ENCODE peak calls at places on chromosomes 7 and 10, in four cellular contexts. N, S, V and H are unnamed samples.

GRCh38 chr7:104371216-104371796 is 42.9 kb downstream of the LHFPL3 start:
- DNase-seq in N (no peak), S (no peak), V (no peak), H (no peak)

GRCh38 chr10:74189999-74190421 is 39.0 kb downstream of the ADK start:
- DNase-seq in N (no peak), S (peak), V (peak), H (peak)

GRCh38 chr10:62815373-62816111 is 624 bp downstream of the EGR2 start:
- DNase-seq in N (peak), S (no peak), V (peak), H (no peak)

GRCh38 chr7:96337519-96337918 is 15.6 kb upstream of the SLC25A13 start:
- DNase-seq in N (no peak), S (no peak), V (no peak), H (no peak)

GRCh38 chr7:136228185-136228584 is 251.0 kb upstream of the MTPN start:
- DNase-seq in N (no peak), S (no peak), V (no peak), H (no peak)

GRCh38 chr10:119197921-119198320 is 9.4 kb upstream of the GRK5 start:
- DNase-seq in N (no peak), S (no peak), V (no peak), H (no peak)

GRCh38 chr10:29146736-29147135 is 142.1 kb upstream of the LYZL1 start:
- DNase-seq in N (no peak), S (no peak), V (no peak), H (no peak)

GRCh38 chr7:74093671-74094223 is 10.1 kb downstream of the LIMK1 start:
- DNase-seq in N (no peak), S (no peak), V (no peak), H (no peak)

GRCh38 chr10:56359837-56360236 is 1.2 kb downstream of the ZWINT start:
- DNase-seq in N (no peak), S (no peak), V (no peak), H (no peak)

GRCh38 chr10:102504179-102504975 is 605 bp downstream of the SUFU start:
- DNase-seq in N (peak), S (peak), V (peak), H (no peak)

GRCh38 chr7:16347461-16348192 is 73.7 kb downstream of the CRPPA start:
- DNase-seq in N (no peak), S (peak), V (no peak), H (peak)

GRCh38 chr7:155166108-155166507 is 96.0 kb downstream of the HTR5A start:
- DNase-seq in N (no peak), S (no peak), V (no peak), H (no peak)

GRCh38 chr10:76282122-76283030 is 851.0 kb downstream of the LRMDA start:
- DNase-seq in N (no peak), S (peak), V (no peak), H (no peak)

GRCh38 chr10:111392910-111393309 is 316.1 kb downstream of the ADRA2A start:
- DNase-seq in N (no peak), S (no peak), V (no peak), H (no peak)